ENCODE peak calls at places on chromosomes 1 and 21, in eight cellular contexts. P, S, L, T, K, X, I and Z are unnamed samples.
A peak's percentile ranks its signal among the peaks of the same experiment; 100 is the strongest.

GRCh38 chr1:19033926-19034680 is 77.6 kb upstream of the IFFO2 start:
- DNase-seq in X (no peak), I (peak; percentile 3), K (no peak), T (no peak), S (no peak), P (peak; percentile 84), L (peak; percentile 55), Z (no peak)

GRCh38 chr1:38997034-38997900 is 6.2 kb downstream of the AKIRIN1 start:
- DNase-seq in S (no peak), I (no peak), T (no peak), X (no peak), P (no peak), K (no peak), L (no peak), Z (no peak)

GRCh38 chr1:213464786-213465460 is 413.9 kb downstream of the RPS6KC1 start:
- DNase-seq in S (no peak), X (no peak), I (no peak), T (no peak), P (no peak), K (no peak), L (no peak), Z (no peak)

GRCh38 chr1:80444171-80444570 is 1356.6 kb upstream of the ADGRL2 start:
- DNase-seq in T (no peak), X (no peak), I (no peak), K (no peak), P (no peak), L (no peak), S (no peak), Z (no peak)

GRCh38 chr1:208421511-208421910 is 177.3 kb upstream of the PLXNA2 start:
- DNase-seq in L (no peak), X (no peak), K (no peak), T (no peak), S (no peak), I (no peak), P (no peak), Z (no peak)

GRCh38 chr1:157107702-157108101 is 8.1 kb upstream of the ETV3L start:
- DNase-seq in I (no peak), L (no peak), K (no peak), X (no peak), S (no peak), P (no peak), T (no peak), Z (no peak)

GRCh38 chr1:247447162-247447909 is 10.6 kb downstream of the OR2B11 start:
- DNase-seq in S (no peak), P (no peak), K (no peak), I (no peak), L (no peak), T (no peak), X (no peak), Z (no peak)

GRCh38 chr1:56509713-56510641 is 69.4 kb downstream of the PLPP3 start:
- DNase-seq in X (no peak), T (no peak), L (no peak), S (peak; percentile 57), K (no peak), I (no peak), P (no peak), Z (peak; percentile 63)

GRCh38 chr1:171506525-171507304 is 21.4 kb downstream of the PRRC2C start:
- DNase-seq in X (no peak), S (peak; percentile 20), I (no peak), P (no peak), T (no peak), L (no peak), K (no peak), Z (no peak)

GRCh38 chr1:36159614-36160387 is 3.8 kb downstream of the MAP7D1 start:
- DNase-seq in I (no peak), T (no peak), L (no peak), S (no peak), K (no peak), X (peak; percentile 46), P (no peak), Z (no peak)

GRCh38 chr21:41706678-41707077 is 60.2 kb downstream of the RIPK4 start:
- DNase-seq in L (no peak), X (no peak), K (no peak), S (peak; percentile 86), P (no peak), T (peak; percentile 22), I (peak; percentile 69), Z (no peak)

GRCh38 chr1:113811353-113811887 is 856 bp downstream of the RSBN1 start:
- DNase-seq in T (peak; percentile 18), P (peak; percentile 9), X (no peak), K (peak; percentile 43), L (no peak), S (peak; percentile 9), I (peak; percentile 62), Z (no peak)

GRCh38 chr1:176517484-176517883 is 54.5 kb downstream of the PAPPA2 start:
- DNase-seq in X (no peak), L (no peak), K (no peak), T (peak; percentile 4), S (no peak), P (no peak), I (no peak), Z (no peak)

GRCh38 chr1:205226868-205227583 is 720 bp upstream of the TMCC2 start:
- DNase-seq in P (no peak), I (no peak), S (peak; percentile 56), X (no peak), T (peak; percentile 44), K (no peak), L (no peak), Z (no peak)

GRCh38 chr1:191851799-191852595 is 306.3 kb upstream of the RGS18 start:
- DNase-seq in L (no peak), S (no peak), K (no peak), I (no peak), T (no peak), X (no peak), P (no peak), Z (no peak)

GRCh38 chr1:226708342-226708780 is 30.7 kb downstream of the ITPKB start:
- DNase-seq in P (no peak), I (no peak), X (no peak), S (no peak), T (no peak), K (no peak), L (peak; percentile 51), Z (no peak)

GRCh38 chr21:31142600-31142999 is 104.3 kb upstream of the KRTAP19-8 start:
- DNase-seq in L (no peak), X (no peak), P (no peak), S (no peak), K (no peak), T (no peak), I (no peak), Z (no peak)

GRCh38 chr1:243784506-243784905 is 65.5 kb downstream of the AKT3 start:
- DNase-seq in S (no peak), L (no peak), P (no peak), T (no peak), X (no peak), K (no peak), I (no peak), Z (no peak)

DNA sequence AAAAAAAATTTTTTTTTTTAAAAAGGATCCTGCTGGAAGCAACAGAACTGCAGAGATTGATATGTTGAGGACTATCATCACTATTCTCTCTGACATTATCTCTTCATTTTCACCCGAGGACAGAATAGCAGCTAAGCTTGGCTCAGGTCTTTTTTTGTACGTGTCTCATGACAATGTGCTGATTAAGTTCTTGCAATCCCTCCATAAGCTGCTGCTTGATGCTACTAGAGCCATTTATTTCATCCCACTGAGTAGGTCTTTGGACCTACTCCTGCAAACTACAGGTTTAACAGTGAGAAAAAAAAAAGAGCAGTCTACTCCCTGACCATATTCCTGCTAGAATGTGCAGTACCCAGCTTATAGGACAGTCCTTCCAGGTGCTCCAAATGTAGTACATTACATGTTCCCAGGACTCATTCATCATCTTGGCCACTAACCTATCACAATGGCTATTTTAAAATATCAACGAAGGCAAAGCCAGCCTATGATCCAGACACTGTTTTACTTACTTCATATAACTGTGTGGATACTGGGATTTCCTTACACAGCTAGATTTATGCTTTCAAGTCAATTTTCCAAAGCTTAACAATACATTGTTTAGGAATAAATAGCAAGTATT is 54.1 kb downstream of the ARHGAP29 start:
- DNase-seq in P (no peak), L (no peak), K (no peak), T (no peak), X (no peak), I (no peak), S (no peak), Z (no peak)
- TF ChIP-seq POLR2A in P (no peak), L (no peak), K (no peak), T (no peak), X (no peak), I (no peak), S (no peak), Z (no peak)

GRCh38 chr1:59484090-59484489 is 187.2 kb downstream of the FGGY start:
- DNase-seq in I (no peak), K (no peak), S (no peak), X (no peak), L (no peak), T (peak; percentile 23), P (no peak), Z (no peak)
- H3K4me1 ChIP-seq in I (peaks cover 5% of the 10 kb centered on the region), K (no peaks in the 10 kb centered on the region), S (peaks cover 13% of the 10 kb centered on the region), X (peaks cover 20% of the 10 kb centered on the region), L (no peaks in the 10 kb centered on the region), T (peaks cover 37% of the 10 kb centered on the region), P (no peaks in the 10 kb centered on the region), Z (peaks cover 30% of the 10 kb centered on the region)

GRCh38 chr1:3019516-3020051 is 1.7 kb upstream of the ACTRT2 start:
- DNase-seq in I (peak; percentile 3), X (peak; percentile 51), P (no peak), S (no peak), L (no peak), K (peak; percentile 10), T (no peak), Z (no peak)
- H3K9me3 ChIP-seq in I (no peaks in the 10 kb centered on the region), X (no peaks in the 10 kb centered on the region), P (no peaks in the 10 kb centered on the region), S (no peaks in the 10 kb centered on the region), L (no peaks in the 10 kb centered on the region), K (no peaks in the 10 kb centered on the region), T (no peaks in the 10 kb centered on the region), Z (no peaks in the 10 kb centered on the region)

GRCh38 chr1:241592273-241592958 is 47.8 kb downstream of the CHML start:
- DNase-seq in P (no peak), L (no peak), T (no peak), X (no peak), I (no peak), S (no peak), K (no peak), Z (no peak)

GRCh38 chr1:241593186-241593585 is 47.0 kb downstream of the CHML start:
- DNase-seq in K (no peak), X (no peak), T (no peak), S (no peak), P (no peak), I (no peak), L (no peak), Z (no peak)

GRCh38 chr1:241591317-241591716 is 48.9 kb downstream of the CHML start:
- DNase-seq in S (no peak), K (no peak), L (no peak), T (peak; percentile 66), X (no peak), I (no peak), P (no peak), Z (no peak)

GRCh38 chr1:241590734-241591133 is 49.4 kb downstream of the CHML start:
- DNase-seq in P (no peak), X (no peak), T (no peak), L (no peak), I (no peak), S (no peak), K (no peak), Z (no peak)

DNA sequence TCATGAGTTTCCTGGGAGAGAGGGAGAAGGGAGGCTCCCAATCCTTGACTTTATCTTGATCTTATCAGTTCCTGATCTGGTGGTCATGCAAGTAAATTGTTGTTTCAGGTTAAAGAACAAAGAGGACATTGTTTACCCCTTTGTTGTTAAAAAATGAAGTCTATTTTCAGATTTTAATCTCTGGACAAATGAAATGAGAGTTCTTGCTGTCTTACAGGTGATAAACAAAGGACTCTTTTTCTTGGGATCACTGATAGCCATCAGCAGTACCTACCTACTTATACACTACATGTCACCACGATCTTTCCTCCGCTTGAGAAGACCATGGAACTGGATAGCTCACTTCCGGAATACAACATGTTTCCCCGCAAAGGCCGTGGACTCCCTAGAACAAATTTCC is 48.4 kb downstream of the CHML start:
- DNase-seq in S (no peak), P (no peak), L (no peak), K (no peak), I (no peak), T (no peak), X (no peak), Z (no peak)
- TF ChIP-seq POLR2A in S (no peak), P (no peak), L (no peak), K (no peak), I (no peak), T (no peak), X (no peak), Z (no peak)